ENCODE peak calls at places on chromosomes 3 and 15, in eight cellular contexts. One of them, this sample, is unnamed.

GRCh38 chr3:68931406-68932149 is 769 bp downstream of the TAFA4 start:
- DNase-seq in NCI-H2227 treated with DMSO at 0.1 percent for 48 hours: no peak
- DNase-seq in neuronal stem cell: no peak
- DNase-seq in right atrium auricular region: no peak
- DNase-seq in HCEC 1CT: no peak
- DNase-seq in IMR-90: no peak
- DNase-seq in RKO: no peak
- DNase-seq in effector CD4-positive, alpha-beta T cell: no peak
- DNase-seq in this sample: no peak

GRCh38 chr3:58121183-58121582 is 89.6 kb downstream of the DNASE1L3 start:
- DNase-seq in NCI-H2227 treated with DMSO at 0.1 percent for 48 hours: no peak
- DNase-seq in neuronal stem cell: no peak
- DNase-seq in right atrium auricular region: no peak
- DNase-seq in HCEC 1CT: no peak
- DNase-seq in IMR-90: no peak
- DNase-seq in RKO: no peak
- DNase-seq in effector CD4-positive, alpha-beta T cell: no peak
- DNase-seq in this sample: no peak

GRCh38 chr3:120148187-120148954 is 54.1 kb upstream of the GSK3B start:
- DNase-seq in NCI-H2227 treated with DMSO at 0.1 percent for 48 hours: no peak
- DNase-seq in neuronal stem cell: no peak
- DNase-seq in right atrium auricular region: no peak
- DNase-seq in HCEC 1CT: no peak
- DNase-seq in IMR-90: no peak
- DNase-seq in RKO: no peak
- DNase-seq in effector CD4-positive, alpha-beta T cell: no peak
- DNase-seq in this sample: no peak

GRCh38 chr15:24772709-24773373 is 97.3 kb downstream of the NPAP1 start:
- DNase-seq in NCI-H2227 treated with DMSO at 0.1 percent for 48 hours: peak
- DNase-seq in neuronal stem cell: peak
- DNase-seq in right atrium auricular region: peak
- DNase-seq in HCEC 1CT: no peak
- DNase-seq in IMR-90: peak
- DNase-seq in RKO: no peak
- DNase-seq in effector CD4-positive, alpha-beta T cell: peak
- DNase-seq in this sample: peak

GRCh38 chr3:134058728-134059601 is 29.2 kb upstream of the SLCO2A1 start:
- DNase-seq in NCI-H2227 treated with DMSO at 0.1 percent for 48 hours: no peak
- DNase-seq in neuronal stem cell: no peak
- DNase-seq in right atrium auricular region: peak
- DNase-seq in HCEC 1CT: no peak
- DNase-seq in IMR-90: no peak
- DNase-seq in RKO: no peak
- DNase-seq in effector CD4-positive, alpha-beta T cell: no peak
- DNase-seq in this sample: peak

GRCh38 chr15:76065267-76065666 is 5.5 kb downstream of the TMEM266 start:
- DNase-seq in NCI-H2227 treated with DMSO at 0.1 percent for 48 hours: no peak
- DNase-seq in neuronal stem cell: no peak
- DNase-seq in right atrium auricular region: no peak
- DNase-seq in HCEC 1CT: no peak
- DNase-seq in IMR-90: no peak
- DNase-seq in RKO: no peak
- DNase-seq in effector CD4-positive, alpha-beta T cell: no peak
- DNase-seq in this sample: no peak

GRCh38 chr3:120192579-120192978 is 92.4 kb downstream of the GPR156 start:
- DNase-seq in NCI-H2227 treated with DMSO at 0.1 percent for 48 hours: no peak
- DNase-seq in neuronal stem cell: no peak
- DNase-seq in right atrium auricular region: no peak
- DNase-seq in HCEC 1CT: no peak
- DNase-seq in IMR-90: peak
- DNase-seq in RKO: no peak
- DNase-seq in effector CD4-positive, alpha-beta T cell: no peak
- DNase-seq in this sample: no peak

GRCh38 chr15:47415539-47415971 is 301.8 kb upstream of the SEMA6D start:
- DNase-seq in NCI-H2227 treated with DMSO at 0.1 percent for 48 hours: no peak
- DNase-seq in neuronal stem cell: no peak
- DNase-seq in right atrium auricular region: no peak
- DNase-seq in HCEC 1CT: peak
- DNase-seq in IMR-90: peak
- DNase-seq in RKO: no peak
- DNase-seq in effector CD4-positive, alpha-beta T cell: no peak
- DNase-seq in this sample: no peak

GRCh38 chr3:42937334-42937733 is 31.4 kb downstream of the ZNF662 start:
- DNase-seq in NCI-H2227 treated with DMSO at 0.1 percent for 48 hours: no peak
- DNase-seq in neuronal stem cell: no peak
- DNase-seq in right atrium auricular region: no peak
- DNase-seq in HCEC 1CT: no peak
- DNase-seq in IMR-90: no peak
- DNase-seq in RKO: no peak
- DNase-seq in effector CD4-positive, alpha-beta T cell: no peak
- DNase-seq in this sample: no peak

GRCh38 chr3:187629711-187630110 is 40.5 kb downstream of the SST start:
- DNase-seq in NCI-H2227 treated with DMSO at 0.1 percent for 48 hours: no peak
- DNase-seq in neuronal stem cell: no peak
- DNase-seq in right atrium auricular region: no peak
- DNase-seq in HCEC 1CT: peak
- DNase-seq in IMR-90: no peak
- DNase-seq in RKO: no peak
- DNase-seq in effector CD4-positive, alpha-beta T cell: no peak
- DNase-seq in this sample: no peak

GRCh38 chr15:42062284-42062806 is 32.0 kb downstream of the PLA2G4D start:
- DNase-seq in NCI-H2227 treated with DMSO at 0.1 percent for 48 hours: no peak
- DNase-seq in neuronal stem cell: no peak
- DNase-seq in right atrium auricular region: no peak
- DNase-seq in HCEC 1CT: no peak
- DNase-seq in IMR-90: no peak
- DNase-seq in RKO: no peak
- DNase-seq in effector CD4-positive, alpha-beta T cell: no peak
- DNase-seq in this sample: peak

GRCh38 chr15:96038650-96039049 is 291.9 kb upstream of the NR2F2 start:
- DNase-seq in NCI-H2227 treated with DMSO at 0.1 percent for 48 hours: no peak
- DNase-seq in neuronal stem cell: no peak
- DNase-seq in right atrium auricular region: no peak
- DNase-seq in HCEC 1CT: no peak
- DNase-seq in IMR-90: peak
- DNase-seq in RKO: no peak
- DNase-seq in effector CD4-positive, alpha-beta T cell: no peak
- DNase-seq in this sample: no peak

GRCh38 chr15:59885832-59886231 is 118.3 kb upstream of the FOXB1 start:
- DNase-seq in NCI-H2227 treated with DMSO at 0.1 percent for 48 hours: peak
- DNase-seq in neuronal stem cell: no peak
- DNase-seq in right atrium auricular region: no peak
- DNase-seq in HCEC 1CT: no peak
- DNase-seq in IMR-90: no peak
- DNase-seq in RKO: no peak
- DNase-seq in effector CD4-positive, alpha-beta T cell: no peak
- DNase-seq in this sample: no peak

GRCh38 chr3:100781311-100781710 is 72.0 kb downstream of the TFG start:
- DNase-seq in NCI-H2227 treated with DMSO at 0.1 percent for 48 hours: no peak
- DNase-seq in neuronal stem cell: no peak
- DNase-seq in right atrium auricular region: no peak
- DNase-seq in HCEC 1CT: peak
- DNase-seq in IMR-90: peak
- DNase-seq in RKO: no peak
- DNase-seq in effector CD4-positive, alpha-beta T cell: no peak
- DNase-seq in this sample: no peak

GRCh38 chr15:52466134-52466701 is 62.5 kb downstream of the MYO5A start:
- DNase-seq in NCI-H2227 treated with DMSO at 0.1 percent for 48 hours: no peak
- DNase-seq in neuronal stem cell: no peak
- DNase-seq in right atrium auricular region: no peak
- DNase-seq in HCEC 1CT: peak
- DNase-seq in IMR-90: no peak
- DNase-seq in RKO: no peak
- DNase-seq in effector CD4-positive, alpha-beta T cell: no peak
- DNase-seq in this sample: no peak

GRCh38 chr3:47409688-47410416 is 29.0 kb downstream of the PTPN23 start:
- DNase-seq in NCI-H2227 treated with DMSO at 0.1 percent for 48 hours: no peak
- DNase-seq in neuronal stem cell: no peak
- DNase-seq in right atrium auricular region: no peak
- DNase-seq in HCEC 1CT: no peak
- DNase-seq in IMR-90: no peak
- DNase-seq in RKO: no peak
- DNase-seq in effector CD4-positive, alpha-beta T cell: no peak
- DNase-seq in this sample: no peak

GRCh38 chr3:149020196-149020838 is 29.0 kb downstream of the GYG1 start:
- DNase-seq in NCI-H2227 treated with DMSO at 0.1 percent for 48 hours: no peak
- DNase-seq in neuronal stem cell: no peak
- DNase-seq in right atrium auricular region: no peak
- DNase-seq in HCEC 1CT: no peak
- DNase-seq in IMR-90: peak
- DNase-seq in RKO: no peak
- DNase-seq in effector CD4-positive, alpha-beta T cell: no peak
- DNase-seq in this sample: no peak

GRCh38 chr3:193946945-193947344 is 189.0 kb upstream of the HES1 start:
- DNase-seq in NCI-H2227 treated with DMSO at 0.1 percent for 48 hours: no peak
- DNase-seq in neuronal stem cell: no peak
- DNase-seq in right atrium auricular region: no peak
- DNase-seq in HCEC 1CT: no peak
- DNase-seq in IMR-90: no peak
- DNase-seq in RKO: no peak
- DNase-seq in effector CD4-positive, alpha-beta T cell: no peak
- DNase-seq in this sample: no peak

GRCh38 chr15:95134306-95135100 is 903.1 kb downstream of the MCTP2 start:
- DNase-seq in NCI-H2227 treated with DMSO at 0.1 percent for 48 hours: no peak
- DNase-seq in neuronal stem cell: no peak
- DNase-seq in right atrium auricular region: no peak
- DNase-seq in HCEC 1CT: peak
- DNase-seq in IMR-90: peak
- DNase-seq in RKO: no peak
- DNase-seq in effector CD4-positive, alpha-beta T cell: no peak
- DNase-seq in this sample: no peak

GRCh38 chr15:30985081-30985531 is 6.3 kb downstream of the MTMR10 start:
- DNase-seq in NCI-H2227 treated with DMSO at 0.1 percent for 48 hours: no peak
- DNase-seq in neuronal stem cell: no peak
- DNase-seq in right atrium auricular region: no peak
- DNase-seq in HCEC 1CT: peak
- DNase-seq in IMR-90: peak
- DNase-seq in RKO: no peak
- DNase-seq in effector CD4-positive, alpha-beta T cell: no peak
- DNase-seq in this sample: no peak

GRCh38 chr15:96858693-96859092 is 528.2 kb downstream of the NR2F2 start:
- DNase-seq in NCI-H2227 treated with DMSO at 0.1 percent for 48 hours: no peak
- DNase-seq in neuronal stem cell: no peak
- DNase-seq in right atrium auricular region: no peak
- DNase-seq in HCEC 1CT: no peak
- DNase-seq in IMR-90: no peak
- DNase-seq in RKO: no peak
- DNase-seq in effector CD4-positive, alpha-beta T cell: no peak
- DNase-seq in this sample: no peak

GRCh38 chr3:9883676-9884554 is 3.9 kb upstream of the CIDEC start:
- DNase-seq in NCI-H2227 treated with DMSO at 0.1 percent for 48 hours: no peak
- DNase-seq in neuronal stem cell: no peak
- DNase-seq in right atrium auricular region: no peak
- DNase-seq in HCEC 1CT: no peak
- DNase-seq in IMR-90: peak
- DNase-seq in RKO: no peak
- DNase-seq in effector CD4-positive, alpha-beta T cell: no peak
- DNase-seq in this sample: no peak

GRCh38 chr3:98733055-98733777 is 29.9 kb upstream of the ST3GAL6 start:
- DNase-seq in NCI-H2227 treated with DMSO at 0.1 percent for 48 hours: no peak
- DNase-seq in neuronal stem cell: peak
- DNase-seq in right atrium auricular region: no peak
- DNase-seq in HCEC 1CT: peak
- DNase-seq in IMR-90: no peak
- DNase-seq in RKO: no peak
- DNase-seq in effector CD4-positive, alpha-beta T cell: no peak
- DNase-seq in this sample: no peak

GRCh38 chr3:185268194-185268809 is 14.5 kb upstream of the EHHADH start:
- DNase-seq in NCI-H2227 treated with DMSO at 0.1 percent for 48 hours: no peak
- DNase-seq in neuronal stem cell: no peak
- DNase-seq in right atrium auricular region: no peak
- DNase-seq in HCEC 1CT: no peak
- DNase-seq in IMR-90: no peak
- DNase-seq in RKO: no peak
- DNase-seq in effector CD4-positive, alpha-beta T cell: no peak
- DNase-seq in this sample: no peak

GRCh38 chr3:45742432-45743089 is 53.4 kb downstream of the SACM1L start:
- DNase-seq in NCI-H2227 treated with DMSO at 0.1 percent for 48 hours: no peak
- DNase-seq in neuronal stem cell: no peak
- DNase-seq in right atrium auricular region: no peak
- DNase-seq in HCEC 1CT: no peak
- DNase-seq in IMR-90: no peak
- DNase-seq in RKO: no peak
- DNase-seq in effector CD4-positive, alpha-beta T cell: no peak
- DNase-seq in this sample: no peak

GRCh38 chr3:32630266-32630665 is 54.7 kb upstream of the CNOT10 start:
- DNase-seq in NCI-H2227 treated with DMSO at 0.1 percent for 48 hours: no peak
- DNase-seq in neuronal stem cell: no peak
- DNase-seq in right atrium auricular region: no peak
- DNase-seq in HCEC 1CT: peak
- DNase-seq in IMR-90: no peak
- DNase-seq in RKO: no peak
- DNase-seq in effector CD4-positive, alpha-beta T cell: no peak
- DNase-seq in this sample: no peak

GRCh38 chr3:171614318-171614967 is 154.2 kb upstream of the TNIK start:
- DNase-seq in NCI-H2227 treated with DMSO at 0.1 percent for 48 hours: no peak
- DNase-seq in neuronal stem cell: peak
- DNase-seq in right atrium auricular region: no peak
- DNase-seq in HCEC 1CT: no peak
- DNase-seq in IMR-90: peak
- DNase-seq in RKO: no peak
- DNase-seq in effector CD4-positive, alpha-beta T cell: no peak
- DNase-seq in this sample: no peak

GRCh38 chr3:98722389-98722788 is 40.8 kb upstream of the ST3GAL6 start:
- DNase-seq in NCI-H2227 treated with DMSO at 0.1 percent for 48 hours: no peak
- DNase-seq in neuronal stem cell: no peak
- DNase-seq in right atrium auricular region: no peak
- DNase-seq in HCEC 1CT: no peak
- DNase-seq in IMR-90: no peak
- DNase-seq in RKO: no peak
- DNase-seq in effector CD4-positive, alpha-beta T cell: no peak
- DNase-seq in this sample: no peak

GRCh38 chr15:66007663-66008262 is 138.5 kb downstream of the RAB11A start:
- DNase-seq in NCI-H2227 treated with DMSO at 0.1 percent for 48 hours: no peak
- DNase-seq in neuronal stem cell: no peak
- DNase-seq in right atrium auricular region: no peak
- DNase-seq in HCEC 1CT: no peak
- DNase-seq in IMR-90: no peak
- DNase-seq in RKO: no peak
- DNase-seq in effector CD4-positive, alpha-beta T cell: no peak
- DNase-seq in this sample: no peak

GRCh38 chr15:40242216-40242599 is 3.3 kb downstream of the PAK6 start:
- DNase-seq in NCI-H2227 treated with DMSO at 0.1 percent for 48 hours: no peak
- DNase-seq in neuronal stem cell: no peak
- DNase-seq in right atrium auricular region: no peak
- DNase-seq in HCEC 1CT: no peak
- DNase-seq in IMR-90: no peak
- DNase-seq in RKO: no peak
- DNase-seq in effector CD4-positive, alpha-beta T cell: no peak
- DNase-seq in this sample: peak

GRCh38 chr15:28977377-28978010 is 91.7 kb downstream of the APBA2 start:
- DNase-seq in NCI-H2227 treated with DMSO at 0.1 percent for 48 hours: no peak
- DNase-seq in neuronal stem cell: no peak
- DNase-seq in right atrium auricular region: peak
- DNase-seq in HCEC 1CT: peak
- DNase-seq in IMR-90: peak
- DNase-seq in RKO: peak
- DNase-seq in effector CD4-positive, alpha-beta T cell: no peak
- DNase-seq in this sample: peak

GRCh38 chr3:51929420-51930003 is 12.2 kb downstream of the RRP9 start:
- DNase-seq in NCI-H2227 treated with DMSO at 0.1 percent for 48 hours: no peak
- DNase-seq in neuronal stem cell: no peak
- DNase-seq in right atrium auricular region: peak
- DNase-seq in HCEC 1CT: no peak
- DNase-seq in IMR-90: no peak
- DNase-seq in RKO: peak
- DNase-seq in effector CD4-positive, alpha-beta T cell: no peak
- DNase-seq in this sample: peak

GRCh38 chr3:99410789-99411311 is 227.5 kb upstream of the COL8A1 start:
- DNase-seq in NCI-H2227 treated with DMSO at 0.1 percent for 48 hours: no peak
- DNase-seq in neuronal stem cell: peak
- DNase-seq in right atrium auricular region: no peak
- DNase-seq in HCEC 1CT: peak
- DNase-seq in IMR-90: peak
- DNase-seq in RKO: no peak
- DNase-seq in effector CD4-positive, alpha-beta T cell: no peak
- DNase-seq in this sample: peak

This sample was measured in osteocyte.